ENCODE peak calls at places on chromosomes 4 and X, in nine cellular contexts. I is IMR-90, Q is HCT116, J is breast epithelium, S is esophagus muscularis mucosa, K is K562, P is testis, F is right lobe of liver, B is sigmoid colon. D is an unnamed sample.

GRCh38 chrX:40201486-40201885 is 103.7 kb upstream of the BCOR start:
- DNase-seq in I (no peak), Q (no peak), J (no peak), S (no peak), K (no peak), P (no peak), F (no peak), B (no peak), D (no peak)

GRCh38 chrX:89021964-89022363 is 274.9 kb downstream of the CPXCR1 start:
- DNase-seq in I (no peak), Q (no peak), J (no peak), S (no peak), K (no peak), P (no peak), F (no peak), B (no peak), D (no peak)

GRCh38 chrX:128975716-128976115 is 547.6 kb downstream of the SMARCA1 start:
- DNase-seq in I (no peak), Q (no peak), J (no peak), S (no peak), K (peak; percentile 7), P (peak; percentile 54), F (peak; percentile 29), B (no peak), D (peak; percentile 39)

GRCh38 chrX:43661521-43662240 is 5.6 kb downstream of the MAOA start:
- DNase-seq in I (no peak), Q (no peak), J (no peak), S (no peak), K (no peak), P (no peak), F (no peak), B (no peak), D (no peak)

GRCh38 chr4:96312049-96312685 is 472.3 kb downstream of the PDHA2 start:
- DNase-seq in I (no peak), Q (no peak), J (no peak), S (no peak), K (no peak), P (no peak), F (no peak), B (no peak), D (no peak)

GRCh38 chr4:5050520-5050955 is 742 bp upstream of the STK32B start:
- DNase-seq in I (peak; percentile 83), Q (peak; percentile 34), J (no peak), S (peak; percentile 93), K (peak; percentile 62), P (peak; percentile 75), F (peak; percentile 70), B (peak; percentile 87), D (peak; percentile 54)

GRCh38 chr4:6201580-6202091 is 1.3 kb upstream of the JAKMIP1 start:
- DNase-seq in I (no peak), Q (no peak), J (no peak), S (no peak), K (no peak), P (no peak), F (no peak), B (peak; percentile 15), D (peak; percentile 19)

GRCh38 chrX:37662181-37662580 is 23.4 kb upstream of the XK start:
- DNase-seq in I (no peak), Q (no peak), J (no peak), S (no peak), K (no peak), P (no peak), F (no peak), B (no peak), D (no peak)

GRCh38 chr4:31408136-31408535 is 688.0 kb downstream of the PCDH7 start:
- DNase-seq in I (no peak), Q (no peak), J (no peak), S (no peak), K (no peak), P (no peak), F (no peak), B (no peak), D (no peak)

GRCh38 chr4:119080721-119081541 is 54.7 kb upstream of the MYOZ2 start:
- DNase-seq in I (no peak), Q (no peak), J (no peak), S (no peak), K (no peak), P (no peak), F (no peak), B (no peak), D (peak; percentile 29)

GRCh38 chr4:184472540-184473264 is 1.6 kb downstream of the IRF2 start:
- DNase-seq in I (peak; percentile 51), Q (no peak), J (peak; percentile 59), S (peak; percentile 94), K (peak; percentile 76), P (peak; percentile 83), F (peak; percentile 91), B (peak; percentile 88), D (peak; percentile 92)

GRCh38 chr4:114694770-114695169 is 96.2 kb downstream of the UGT8 start:
- DNase-seq in I (peak; percentile 28), Q (peak; percentile 28), J (no peak), S (no peak), K (peak; percentile 13), P (no peak), F (no peak), B (no peak), D (no peak)

GRCh38 chrX:153245288-153245731 is 66.2 kb downstream of the MAGEA1 start:
- DNase-seq in I (no peak), Q (no peak), J (no peak), S (no peak), K (peak; percentile 14), P (no peak), F (no peak), B (no peak), D (no peak)

GRCh38 chrX:107677909-107678308 is 49.6 kb downstream of the PRPS1 start:
- DNase-seq in I (no peak), Q (no peak), J (no peak), S (no peak), K (no peak), P (no peak), F (no peak), B (no peak), D (no peak)

GRCh38 chrX:107675823-107676555 is 47.7 kb downstream of the PRPS1 start:
- DNase-seq in I (peak; percentile 35), Q (no peak), J (no peak), S (no peak), K (no peak), P (no peak), F (no peak), B (peak; percentile 77), D (no peak)

GRCh38 chrX:107675365-107675654 is 47.0 kb downstream of the PRPS1 start:
- DNase-seq in I (no peak), Q (no peak), J (no peak), S (no peak), K (no peak), P (no peak), F (no peak), B (no peak), D (no peak)

GRCh38 chrX:107677501-107677901 is 49.2 kb downstream of the PRPS1 start:
- DNase-seq in I (no peak), Q (no peak), J (peak; percentile 48), S (no peak), K (no peak), P (no peak), F (no peak), B (no peak), D (no peak)

DNA sequence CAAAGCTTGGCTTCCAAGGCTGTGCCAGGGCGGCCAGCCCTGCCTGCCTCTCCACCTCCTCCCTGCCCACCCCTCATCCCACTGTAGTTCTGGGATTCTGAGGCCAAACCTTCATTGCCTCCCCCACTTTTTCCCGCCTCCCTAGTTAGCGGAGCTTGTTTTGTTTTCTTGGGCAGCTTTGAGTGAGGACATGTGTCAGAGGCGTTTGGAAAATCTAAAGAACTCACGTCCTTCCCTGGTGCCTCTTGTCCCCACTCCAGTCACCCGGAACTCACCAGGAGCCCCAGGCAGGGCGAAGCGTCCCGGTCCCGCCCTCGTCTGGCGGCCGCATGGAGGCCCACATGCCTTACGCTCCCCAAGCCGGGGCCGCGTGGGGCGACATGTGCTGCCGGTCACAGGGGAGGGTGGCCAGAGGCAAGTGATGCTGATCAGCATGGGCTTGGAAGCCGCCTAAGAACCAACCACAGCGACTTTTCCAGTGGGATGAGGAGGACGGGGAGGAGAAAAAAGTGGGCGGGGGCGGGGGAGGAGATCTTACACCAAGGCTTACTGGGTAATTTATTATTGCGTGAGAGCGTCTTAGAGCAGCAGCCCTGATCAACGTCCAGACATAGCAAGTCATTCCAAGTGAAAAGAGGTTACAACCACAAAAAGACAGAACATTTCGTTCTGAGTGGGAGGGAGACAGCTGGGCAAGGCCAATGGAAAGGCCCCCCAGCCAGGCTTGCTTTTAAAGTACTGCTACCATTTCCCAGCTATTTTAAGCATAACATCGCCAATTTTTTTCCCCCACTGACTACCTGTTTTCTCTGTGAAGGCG is 48.5 kb downstream of the PRPS1 start:
- DNase-seq in I (peak; percentile 84), Q (peak; percentile 78), J (peak; percentile 91), S (peak; percentile 96), K (peak; percentile 68), P (peak; percentile 80), F (peak; percentile 71), B (peak; percentile 94), D (peak; percentile 74)
- TF ChIP-seq POLR2A in I (peak; percentile 17), Q (peak; percentile 59), J (no peak), S (no peak), K (peak; percentile 72), P (no peak), F (peak; percentile 40), B (peak; percentile 62), D (peak; percentile 82)

GRCh38 chr4:39606747-39607146 is 31.9 kb downstream of the SMIM14 start:
- DNase-seq in I (no peak), Q (no peak), J (no peak), S (no peak), K (no peak), P (no peak), F (no peak), B (no peak), D (no peak)

GRCh38 chr4:39613093-39613656 is 25.5 kb downstream of the SMIM14 start:
- DNase-seq in I (peak; percentile 58), Q (no peak), J (no peak), S (no peak), K (no peak), P (no peak), F (no peak), B (no peak), D (no peak)

GRCh38 chr4:39614487-39615162 is 24.0 kb downstream of the SMIM14 start:
- DNase-seq in I (peak; percentile 87), Q (no peak), J (no peak), S (no peak), K (no peak), P (no peak), F (no peak), B (no peak), D (no peak)

GRCh38 chr4:39609454-39609911 is 29.2 kb downstream of the SMIM14 start:
- DNase-seq in I (no peak), Q (no peak), J (no peak), S (no peak), K (no peak), P (no peak), F (no peak), B (no peak), D (no peak)
- TF ChIP-seq POLR2A in I (no peak), Q (no peak), J (no peak), S (no peak), K (no peak), P (no peak), F (no peak), B (no peak), D (no peak)

GRCh38 chrX:24055043-24055356 is 244 bp downstream of the EIF2S3 start:
- DNase-seq in I (no peak), Q (no peak), J (no peak), S (no peak), K (peak; percentile 55), P (no peak), F (no peak), B (no peak), D (no peak)
- TF ChIP-seq POLR2A in I (no peak), Q (peak; percentile 3), J (no peak), S (no peak), K (no peak), P (no peak), F (no peak), B (no peak), D (no peak)

GRCh38 chr4:176320340-176320975 is 692 bp downstream of the SPCS3 start:
- DNase-seq in I (peak; percentile 84), Q (peak; percentile 31), J (peak; percentile 86), S (peak; percentile 95), K (peak; percentile 75), P (peak; percentile 90), F (peak; percentile 94), B (peak; percentile 93), D (peak; percentile 91)
- TF ChIP-seq POLR2A in I (peak; percentile 41), Q (no peak), J (no peak), S (no peak), K (no peak), P (no peak), F (no peak), B (no peak), D (no peak)